ENCODE peak calls at places on chromosomes 3 and 15, in five cellular contexts. T, V, L, R and K are unnamed samples.

GRCh38 chr3:170038434-170039110 is 777 bp downstream of the GPR160 start:
- DNase-seq in T (peak), R (peak), L (peak), V (peak), K (peak)

GRCh38 chr3:66473637-66474036 is 27.2 kb downstream of the LRIG1 start:
- DNase-seq in V (no peak), T (no peak), L (peak), R (no peak), K (no peak)

GRCh38 chr3:165439765-165440164 is 243.6 kb upstream of the SLITRK3 start:
- DNase-seq in L (no peak), T (no peak), R (no peak), V (no peak), K (no peak)

GRCh38 chr15:85473455-85473854 is 93.1 kb downstream of the AKAP13 start:
- DNase-seq in T (no peak), L (no peak), V (no peak), R (no peak), K (no peak)

GRCh38 chr3:10238330-10238995 is 9.8 kb upstream of the TATDN2 start:
- DNase-seq in V (no peak), T (no peak), R (peak), L (no peak), K (no peak)

GRCh38 chr15:101017935-101018849 is 99.0 kb downstream of the LRRK1 start:
- DNase-seq in T (no peak), R (no peak), L (no peak), V (peak), K (no peak)

GRCh38 chr3:50551293-50552057 is 16.1 kb downstream of the C3orf18 start:
- DNase-seq in V (no peak), T (no peak), R (no peak), L (peak), K (no peak)

GRCh38 chr3:105366302-105367062 is at the start of gene ALCAM:
- DNase-seq in T (peak), L (peak), V (peak), R (peak), K (peak)

GRCh38 chr3:129122697-129123055 is 1.1 kb upstream of the RAB43 start:
- DNase-seq in R (no peak), T (no peak), V (peak), L (no peak), K (no peak)

GRCh38 chr15:68353418-68354145 is 76.0 kb downstream of the FEM1B start:
- DNase-seq in R (no peak), V (no peak), T (no peak), L (peak), K (no peak)

GRCh38 chr15:98855815-98856539 is 151.6 kb downstream of the PGPEP1L start:
- DNase-seq in V (no peak), R (no peak), L (no peak), T (peak), K (no peak)

GRCh38 chr3:169146866-169147245 is 516.7 kb downstream of the MECOM start:
- DNase-seq in R (no peak), T (peak), L (peak), V (no peak), K (no peak)

GRCh38 chr15:74798388-74799254 is 14.0 kb upstream of the LMAN1L start:
- DNase-seq in R (no peak), L (no peak), T (no peak), V (peak), K (no peak)

GRCh38 chr3:100334340-100335136 is at the start of gene NIT2:
- DNase-seq in R (peak), T (peak), L (peak), V (peak), K (peak)

GRCh38 chr3:160474416-160474838 is 24.8 kb upstream of the TRIM59 start:
- DNase-seq in L (no peak), R (no peak), T (no peak), V (no peak), K (no peak)

GRCh38 chr15:60563539-60564404 is 84.8 kb upstream of the ICE2 start:
- DNase-seq in V (no peak), R (peak), T (no peak), L (no peak), K (no peak)

GRCh38 chr3:126616931-126617330 is 38.0 kb downstream of the TXNRD3 start:
- DNase-seq in R (no peak), V (no peak), L (peak), T (no peak), K (no peak)

GRCh38 chr3:86954226-86954625 is 36.7 kb downstream of the VGLL3 start:
- DNase-seq in R (no peak), V (no peak), T (no peak), L (peak), K (no peak)

GRCh38 chr3:98914210-98915080 is 12.9 kb upstream of the DCBLD2 start:
- DNase-seq in V (no peak), L (peak), T (no peak), R (no peak), K (peak)

GRCh38 chr3:9932843-9933560 is 632 bp upstream of the CRELD1 start:
- DNase-seq in L (peak), T (peak), R (peak), V (peak), K (peak)

GRCh38 chr3:62493116-62493801 is 119.9 kb upstream of the FEZF2 start:
- DNase-seq in L (no peak), V (no peak), T (peak), R (no peak), K (no peak)

GRCh38 chr15:37001436-37001835 is 98.9 kb downstream of the MEIS2 start:
- DNase-seq in L (no peak), V (no peak), T (no peak), R (no peak), K (no peak)

GRCh38 chr3:128328546-128329458 is 137.9 kb downstream of the DNAJB8 start:
- DNase-seq in T (no peak), L (no peak), V (no peak), R (no peak), K (no peak)

GRCh38 chr15:57494575-57494974 is 97.1 kb upstream of the MYZAP start:
- DNase-seq in R (no peak), V (no peak), T (no peak), L (no peak), K (no peak)

GRCh38 chr3:167941234-167941995 is 154.3 kb downstream of the GOLIM4 start:
- DNase-seq in L (peak), V (peak), T (peak), R (no peak), K (no peak)

GRCh38 chr3:160808838-160809237 is 52.8 kb downstream of the PPM1L start:
- DNase-seq in T (no peak), V (no peak), R (no peak), L (no peak), K (no peak)

GRCh38 chr3:109685084-109686079 is 348.0 kb upstream of the DPPA4 start:
- DNase-seq in L (peak), V (peak), T (no peak), R (no peak), K (no peak)

GRCh38 chr15:78415284-78415683 is 22.7 kb upstream of the IREB2 start:
- DNase-seq in L (peak), V (no peak), T (peak), R (no peak), K (no peak)
- TF ChIP-seq CTCF in L (peak), V (peak), T (peak), R (no peak), K (peak)

GRCh38 chr3:54846085-54846484 is 81.8 kb downstream of the LRTM1 start:
- DNase-seq in V (no peak), T (no peak), R (no peak), L (no peak), K (no peak)
- TF ChIP-seq CTCF in V (no peak), T (no peak), R (no peak), L (no peak), K (no peak)

GRCh38 chr15:55526559-55527036 is 18.6 kb upstream of the DNAAF4 start:
- DNase-seq in V (no peak), T (peak), R (no peak), L (peak), K (no peak)
- TF ChIP-seq CTCF in V (peak), T (peak), R (no peak), L (peak), K (peak)

GRCh38 chr3:73772599-73772998 is 147.9 kb upstream of the PDZRN3 start:
- DNase-seq in V (no peak), R (no peak), T (no peak), L (no peak), K (no peak)

GRCh38 chr3:73773228-73773627 is 148.5 kb upstream of the PDZRN3 start:
- DNase-seq in T (no peak), R (no peak), L (no peak), V (no peak), K (no peak)

GRCh38 chr3:73772076-73772475 is 147.3 kb upstream of the PDZRN3 start:
- DNase-seq in T (no peak), R (no peak), L (no peak), V (no peak), K (no peak)

GRCh38 chr3:73768594-73769308 is 144.0 kb upstream of the PDZRN3 start:
- DNase-seq in L (no peak), T (no peak), V (no peak), R (no peak), K (no peak)

DNA sequence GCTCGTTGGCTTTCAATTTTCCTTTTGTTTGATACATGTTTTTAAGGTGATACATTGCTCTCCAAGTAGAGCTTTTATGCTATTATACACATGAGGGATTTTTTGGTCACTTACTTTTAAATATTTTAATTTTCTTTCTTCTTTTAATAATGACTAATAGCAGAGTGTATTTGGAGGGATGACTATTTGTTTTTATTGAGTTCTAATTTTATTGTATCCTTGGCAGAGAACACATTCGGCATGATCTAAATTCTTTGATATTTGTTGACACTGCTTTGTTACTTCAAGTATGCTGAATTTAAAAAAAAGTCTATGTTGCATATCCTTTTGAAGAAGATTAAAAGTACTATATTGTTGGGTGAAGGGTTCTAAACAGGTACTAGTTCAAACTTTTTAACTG is 149.9 kb upstream of the PDZRN3 start:
- DNase-seq in T (no peak), L (no peak), V (no peak), R (no peak), K (no peak)
- TF ChIP-seq CTCF in T (no peak), L (no peak), V (no peak), R (no peak), K (no peak)